ENCODE peak calls at places on chromosome 22, in ten cellular contexts. D is suprapubic skin, X is transverse colon, V is sigmoid colon, H is Peyer's patch, M is mammary epithelial cell, W is HCT116, J is PC-3, I is adrenal gland, Z is left ventricle myocardium inferior. Q is an unnamed sample. For H3K4me1, the result is how much of the 10 kb centered on the place peaks cover.

GRCh38 chr22:46754110-46754799 is 8.2 kb upstream of the TBC1D22A start:
- DNase-seq in D (peak), M (peak), X (peak), J (peak), Z (peak), H (peak), I (peak), V (peak), W (peak), Q (peak)

GRCh38 chr22:27810566-27810965 is 9.0 kb upstream of the MN1 start:
- DNase-seq in Z (peak), D (no peak), I (no peak), J (peak), M (no peak), V (peak), H (peak), X (peak), W (no peak), Q (peak)

GRCh38 chr22:17472886-17473285 is 90.4 kb upstream of the SLC25A18 start:
- DNase-seq in V (no peak), M (no peak), X (no peak), Z (no peak), W (no peak), H (no peak), I (no peak), D (no peak), J (no peak), Q (no peak)

GRCh38 chr22:42385691-42386090 is 46.5 kb downstream of the NFAM1 start:
- DNase-seq in D (no peak), W (no peak), X (no peak), M (no peak), I (no peak), H (no peak), J (no peak), Z (no peak), V (no peak), Q (no peak)

GRCh38 chr22:38401336-38402084 is 53.5 kb downstream of the KCNJ4 start:
- DNase-seq in Z (no peak), H (no peak), D (no peak), I (no peak), X (no peak), M (no peak), W (no peak), J (no peak), V (no peak), Q (no peak)

GRCh38 chr22:22935546-22936157 is 48.0 kb downstream of the IGLL5 start:
- DNase-seq in D (no peak), V (no peak), W (no peak), H (peak), I (no peak), M (no peak), X (peak), J (no peak), Z (no peak), Q (no peak)

GRCh38 chr22:45200862-45201511 is 37.3 kb downstream of the NUP50 start:
- DNase-seq in V (peak), W (no peak), D (no peak), I (no peak), J (peak), X (no peak), Z (no peak), M (peak), H (peak), Q (no peak)

GRCh38 chr22:31488346-31488883 is 1.2 kb downstream of the EIF4ENIF1 start:
- DNase-seq in J (no peak), D (no peak), Z (no peak), M (no peak), W (no peak), I (no peak), V (no peak), H (no peak), X (no peak), Q (no peak)

GRCh38 chr22:22881116-22882032 is 6.2 kb upstream of the IGLL5 start:
- DNase-seq in H (peak), I (no peak), M (no peak), W (no peak), J (no peak), D (no peak), Z (no peak), V (no peak), X (no peak), Q (no peak)

GRCh38 chr22:48945621-48946458 is 881.8 kb downstream of the BRD1 start:
- DNase-seq in D (peak), W (no peak), X (peak), J (no peak), V (peak), Z (no peak), H (peak), M (no peak), I (no peak), Q (no peak)

GRCh38 chr22:47131611-47132427 is 369.4 kb downstream of the TBC1D22A start:
- DNase-seq in X (no peak), H (no peak), D (no peak), W (no peak), Z (no peak), J (no peak), V (no peak), M (no peak), I (no peak), Q (no peak)

GRCh38 chr22:33841281-33842005 is 78.8 kb downstream of the LARGE1 start:
- DNase-seq in V (no peak), J (no peak), H (no peak), M (no peak), W (no peak), X (no peak), D (no peak), Z (no peak), I (peak), Q (no peak)

GRCh38 chr22:21797444-21798221 is 62.0 kb upstream of the YPEL1 start:
- DNase-seq in Z (no peak), H (no peak), X (no peak), D (no peak), I (no peak), J (no peak), W (no peak), V (no peak), M (no peak), Q (no peak)

GRCh38 chr22:21790359-21790758 is 54.8 kb upstream of the YPEL1 start:
- DNase-seq in X (no peak), M (no peak), D (no peak), V (no peak), I (no peak), Z (no peak), J (no peak), W (no peak), H (no peak), Q (no peak)

GRCh38 chr22:21796231-21796630 is 60.6 kb upstream of the YPEL1 start:
- DNase-seq in W (no peak), H (no peak), Z (no peak), D (no peak), J (no peak), V (no peak), X (no peak), I (no peak), M (no peak), Q (no peak)

GRCh38 chr22:21796863-21797262 is 61.3 kb upstream of the YPEL1 start:
- DNase-seq in D (no peak), H (no peak), M (no peak), X (no peak), V (no peak), W (no peak), I (no peak), Z (no peak), J (no peak), Q (no peak)

GRCh38 chr22:21791635-21792625 is 56.3 kb upstream of the YPEL1 start:
- DNase-seq in I (no peak), H (no peak), V (no peak), W (no peak), J (peak), D (no peak), X (no peak), Z (no peak), M (peak), Q (no peak)
- TF ChIP-seq CTCF in I (no peak), H (no peak), V (no peak), W (no peak), J (no peak), D (no peak), X (no peak), Z (no peak), M (no peak), Q (no peak)

GRCh38 chr22:39504071-39504470 is 2.0 kb downstream of the MIEF1 start:
- DNase-seq in D (no peak), H (no peak), J (no peak), W (no peak), Z (no peak), X (no peak), M (no peak), V (no peak), I (peak), Q (no peak)
- H3K27ac ChIP-seq in D (no peak), H (no peak), J (no peak), W (no peak), Z (no peak), X (no peak), M (no peak), V (no peak), I (no peak), Q (no peak)

DNA sequence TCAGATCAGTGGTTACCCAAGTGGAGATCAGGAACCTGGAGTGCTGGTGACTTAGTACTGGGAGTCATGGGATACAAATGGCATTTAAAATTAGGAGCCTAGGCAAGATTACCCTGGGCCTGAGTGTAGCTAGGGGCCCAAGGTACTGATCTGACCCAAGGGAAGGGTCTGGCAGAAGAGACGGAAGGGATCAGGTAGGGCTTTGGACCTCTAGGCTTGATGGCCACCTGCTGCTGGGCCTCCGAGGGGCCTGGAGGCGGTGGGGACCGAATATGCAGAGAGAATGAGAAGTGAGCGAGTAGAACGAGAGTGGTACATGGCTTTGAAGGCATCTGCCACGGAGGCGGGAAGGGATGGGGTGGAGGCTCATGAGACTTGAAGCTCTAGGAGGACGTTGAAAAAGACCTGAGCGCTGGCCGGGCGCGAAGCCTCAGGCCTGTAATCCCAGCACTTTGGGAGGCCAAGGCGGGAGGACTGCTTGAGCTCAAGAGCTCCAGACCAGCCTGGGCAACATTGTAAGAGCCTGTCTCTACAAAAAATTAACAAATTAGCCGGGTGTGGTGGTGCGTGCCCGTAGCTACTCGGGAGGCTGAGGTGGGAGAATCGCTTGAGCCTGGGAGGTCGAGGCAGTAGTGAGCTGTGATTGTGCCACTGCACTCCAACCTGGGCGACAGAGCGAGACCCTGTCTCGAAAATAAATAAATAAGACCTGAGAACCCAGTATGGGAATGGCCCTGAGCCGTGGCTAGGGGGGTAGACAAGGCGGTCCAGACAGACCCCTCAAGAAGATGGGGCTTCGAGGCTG is 563 bp upstream of the PPIL2 start:
- DNase-seq in I (no peak), V (no peak), Z (no peak), J (no peak), X (no peak), H (no peak), D (no peak), W (no peak), M (no peak), Q (no peak)
- H3K4me1 ChIP-seq in I (under half), V (under half), Z (under half), J (under half), X (under half), H (under half), D (under half), W (under half), M (under half), Q (under half)

DNA sequence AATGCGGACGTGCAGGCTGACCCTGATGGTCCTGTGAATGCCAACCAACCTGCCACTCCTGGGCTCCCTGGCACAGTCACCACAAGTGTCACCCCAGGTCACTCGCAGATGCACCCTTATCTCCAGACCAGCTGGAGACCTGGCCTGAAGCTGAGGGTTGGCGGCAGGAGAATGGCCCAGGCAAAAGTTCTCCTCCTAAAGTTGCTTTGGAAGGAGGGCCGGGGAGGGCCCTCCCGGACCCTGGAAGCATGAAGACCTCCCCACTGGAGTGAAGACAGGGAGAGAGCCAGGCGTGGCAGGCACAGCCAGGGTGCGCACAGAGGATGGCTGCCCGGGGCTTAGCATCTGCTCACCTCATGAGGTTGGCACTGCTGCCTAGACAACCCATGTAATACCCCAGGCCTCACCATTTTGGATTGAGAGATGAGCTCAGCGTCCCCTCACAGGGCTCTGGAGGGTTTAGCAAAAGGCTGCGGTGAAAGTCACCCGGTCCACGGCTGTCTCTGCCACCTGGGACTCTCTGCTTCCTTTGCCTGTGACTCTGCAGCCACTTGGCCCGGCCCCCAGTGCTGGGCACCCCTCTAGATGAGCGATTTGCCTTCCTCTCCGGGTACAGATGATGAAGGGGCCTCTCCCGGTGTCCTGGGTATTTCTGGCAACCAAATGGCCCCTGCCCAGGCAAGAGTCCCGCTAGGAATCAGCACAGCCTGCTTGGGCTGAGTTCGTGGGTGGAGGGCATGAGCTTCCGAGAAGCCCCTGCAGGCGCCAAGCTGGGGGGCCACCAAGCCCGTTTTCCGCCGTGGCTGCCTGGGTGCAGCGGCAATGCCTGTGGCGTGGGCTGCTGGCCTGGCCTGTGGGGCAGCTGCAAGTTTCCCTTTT is 48.3 kb upstream of the SEPTIN5 start:
- DNase-seq in J (no peak), Z (no peak), M (no peak), X (no peak), I (no peak), H (no peak), D (peak), W (no peak), V (no peak), Q (no peak)
- TF ChIP-seq CTCF in J (no peak), Z (no peak), M (no peak), X (no peak), I (no peak), H (no peak), D (no peak), W (no peak), V (no peak), Q (no peak)

Q was measured in heart right ventricle.